ENCODE peak calls at places on chromosomes 13 and 19, in four cellular contexts. O is fibroblast of lung, E is heart right ventricle, D is uterus. A is an unnamed sample.

GRCh38 chr13:51728972-51729371 is 75.0 kb downstream of the DHRS12 start:
- DNase-seq in O (peak), E (no peak), D (no peak), A (peak)

GRCh38 chr19:800360-801029 is 3.2 kb downstream of the PTBP1 start:
- DNase-seq in O (no peak), E (no peak), D (no peak), A (no peak)

GRCh38 chr19:8615813-8616596 is 5.5 kb upstream of the ADAMTS10 start:
- DNase-seq in O (peak), E (peak), D (no peak), A (no peak)

GRCh38 chr13:45132384-45133064 is 12.2 kb downstream of the GTF2F2 start:
- DNase-seq in O (no peak), E (no peak), D (no peak), A (no peak)

GRCh38 chr19:21028969-21029268 is 8.5 kb downstream of the ZNF430 start:
- DNase-seq in O (no peak), E (no peak), D (no peak), A (no peak)

GRCh38 chr19:54266133-54266532 is 9.1 kb upstream of the LILRB5 start:
- DNase-seq in O (peak), E (peak), D (peak), A (peak)

GRCh38 chr19:12969292-12969988 is at the start of gene DAND5:
- DNase-seq in O (no peak), E (peak), D (no peak), A (no peak)

GRCh38 chr13:32150794-32151193 is 119.2 kb downstream of the FRY start:
- DNase-seq in O (peak), E (peak), D (peak), A (peak)

GRCh38 chr13:109595466-109595865 is 190.9 kb downstream of the IRS2 start:
- DNase-seq in O (peak), E (no peak), D (no peak), A (peak)

GRCh38 chr13:44021422-44021821 is 141.7 kb downstream of the LACC1 start:
- DNase-seq in O (no peak), E (no peak), D (no peak), A (no peak)

GRCh38 chr13:68026077-68026476 is 795.9 kb upstream of the PCDH9 start:
- DNase-seq in O (no peak), E (no peak), D (no peak), A (no peak)

GRCh38 chr19:52570005-52570861 is at the start of gene ZNF701:
- DNase-seq in O (peak), E (peak), D (peak), A (peak)

GRCh38 chr13:110565296-110565695 is 3.8 kb upstream of the RAB20 start:
- DNase-seq in O (no peak), E (no peak), D (no peak), A (no peak)

GRCh38 chr13:111006508-111007031 is 91.7 kb upstream of the ANKRD10 start:
- DNase-seq in O (peak), E (peak), D (peak), A (peak)

GRCh38 chr13:114257014-114257413 is 22.3 kb downstream of the CDC16 start:
- DNase-seq in O (no peak), E (no peak), D (no peak), A (no peak)

GRCh38 chr13:37074703-37075102 is 15.2 kb upstream of the SUPT20H start:
- DNase-seq in O (peak), E (no peak), D (no peak), A (no peak)

GRCh38 chr13:113083022-113083373 is 22.6 kb upstream of the F7 start:
- DNase-seq in O (no peak), E (peak), D (no peak), A (no peak)

GRCh38 chr19:44947041-44947581 is 1.3 kb downstream of the APOC2 start:
- DNase-seq in O (no peak), E (no peak), D (no peak), A (no peak)

GRCh38 chr19:35868172-35868822 is at the start of gene APLP1:
- DNase-seq in O (no peak), E (peak), D (peak), A (no peak)

GRCh38 chr13:102972191-102972590 is 94.0 kb downstream of the SLC10A2 start:
- DNase-seq in O (no peak), E (no peak), D (no peak), A (no peak)

GRCh38 chr13:76723551-76724232 is 162.5 kb downstream of the KCTD12 start:
- DNase-seq in O (peak), E (no peak), D (no peak), A (peak)

GRCh38 chr13:99875391-99875790 is 96.2 kb downstream of the ZIC5 start:
- DNase-seq in O (no peak), E (no peak), D (no peak), A (no peak)

GRCh38 chr19:51772977-51773376 is 12.0 kb downstream of the FPR2 start:
- DNase-seq in O (no peak), E (no peak), D (no peak), A (no peak)

GRCh38 chr13:96768524-96768923 is 225.8 kb downstream of the OXGR1 start:
- DNase-seq in O (no peak), E (no peak), D (no peak), A (no peak)

GRCh38 chr19:39671739-39672363 is 16.1 kb downstream of the LGALS16 start:
- DNase-seq in O (peak), E (no peak), D (no peak), A (peak)

GRCh38 chr19:3189702-3190469 is 4.2 kb downstream of the NCLN start:
- DNase-seq in O (no peak), E (no peak), D (no peak), A (no peak)

GRCh38 chr13:41137951-41138350 is 5.3 kb upstream of the KBTBD6 start:
- DNase-seq in O (peak), E (no peak), D (no peak), A (no peak)

GRCh38 chr13:61247149-61247936 is 168.3 kb downstream of the PCDH20 start:
- DNase-seq in O (no peak), E (no peak), D (no peak), A (no peak)

GRCh38 chr13:30835442-30835841 is 70.6 kb upstream of the MEDAG start:
- DNase-seq in O (peak), E (no peak), D (no peak), A (no peak)

GRCh38 chr13:28415994-28416411 is 78.9 kb downstream of the FLT1 start:
- DNase-seq in O (no peak), E (no peak), D (no peak), A (no peak)

GRCh38 chr19:35013047-35013819 is 13.1 kb downstream of the GRAMD1A start:
- DNase-seq in O (peak), E (peak), D (peak), A (no peak)

GRCh38 chr13:72696590-72696989 is 30.8 kb downstream of the MZT1 start:
- DNase-seq in O (peak), E (no peak), D (no peak), A (no peak)

GRCh38 chr19:10800488-10800887 is 35.5 kb downstream of the TMED1 start:
- DNase-seq in O (no peak), E (peak), D (no peak), A (no peak)

GRCh38 chr13:98541211-98541610 is 35.7 kb downstream of the STK24 start:
- DNase-seq in O (no peak), E (no peak), D (no peak), A (no peak)
- H3K4me3 ChIP-seq in O (no peak), E (no peak), D (no peak), A (no peak)

GRCh38 chr13:22189176-22190048 is 518.5 kb downstream of the FGF9 start:
- DNase-seq in O (no peak), E (no peak), D (no peak), A (no peak)

GRCh38 chr13:22196777-22197176 is 525.9 kb downstream of the FGF9 start:
- DNase-seq in O (no peak), E (no peak), D (no peak), A (no peak)

GRCh38 chr13:22194106-22194810 is 523.4 kb downstream of the FGF9 start:
- DNase-seq in O (no peak), E (no peak), D (no peak), A (no peak)

GRCh38 chr13:22195726-22196125 is 524.9 kb downstream of the FGF9 start:
- DNase-seq in O (no peak), E (no peak), D (no peak), A (no peak)

GRCh38 chr13:22193070-22193469 is 522.2 kb downstream of the FGF9 start:
- DNase-seq in O (no peak), E (no peak), D (no peak), A (no peak)
- H3K4me3 ChIP-seq in O (no peak), E (no peak), D (no peak), A (no peak)

GRCh38 chr13:106637519-106637918 is 69.6 kb upstream of the ARGLU1 start:
- DNase-seq in O (no peak), E (no peak), D (no peak), A (no peak)
- H3K4me3 ChIP-seq in O (no peak), E (no peak), D (no peak), A (no peak)

GRCh38 chr19:41706741-41707501 is 1.5 kb upstream of the CEACAM5 start:
- DNase-seq in O (peak), E (peak), D (peak), A (no peak)
- H3K4me3 ChIP-seq in O (no peak), E (no peak), D (no peak), A (no peak)

GRCh38 chr19:46927893-46928292 is 67.1 kb downstream of the ARHGAP35 start:
- DNase-seq in O (no peak), E (no peak), D (no peak), A (no peak)
- H3K4me3 ChIP-seq in O (no peak), E (no peak), D (no peak), A (no peak)

GRCh38 chr19:50377051-50377441 is 789 bp downstream of the NR1H2 start:
- DNase-seq in O (no peak), E (no peak), D (peak), A (no peak)
- H3K4me3 ChIP-seq in O (peak), E (peak), D (peak), A (peak)

A was measured in AG09309.